ENCODE peak calls at places on chromosomes 4 and X, in four cellular contexts. One of them, this sample, is unnamed.

GRCh38 chrX:134158821-134159512 is 78.0 kb upstream of the CCDC160 start:
- DNase-seq in K562: no peak
- DNase-seq in HEK293T: no peak
- DNase-seq in HepG2: no peak
- DNase-seq in this sample: no peak

GRCh38 chr4:52791936-52792335 is 40.7 kb upstream of the ERVMER34-1 start:
- DNase-seq in K562: no peak
- DNase-seq in HEK293T: no peak
- DNase-seq in HepG2: no peak
- DNase-seq in this sample: no peak

GRCh38 chr4:40845136-40845910 is 95.6 kb downstream of the NSUN7 start:
- DNase-seq in K562: no peak
- DNase-seq in HEK293T: no peak
- DNase-seq in HepG2: no peak
- DNase-seq in this sample: no peak

GRCh38 chrX:11703855-11704254 is 38.1 kb upstream of the ARHGAP6 start:
- DNase-seq in K562: no peak
- DNase-seq in HEK293T: no peak
- DNase-seq in HepG2: no peak
- DNase-seq in this sample: no peak

GRCh38 chrX:69156638-69157037 is 8.6 kb downstream of the PJA1 start:
- DNase-seq in K562: no peak
- DNase-seq in HEK293T: no peak
- DNase-seq in HepG2: no peak
- DNase-seq in this sample: no peak

GRCh38 chr4:56424697-56425514 is 10.5 kb downstream of the PPAT start:
- DNase-seq in K562: peak; percentile 24
- DNase-seq in HEK293T: peak; percentile 11
- DNase-seq in HepG2: no peak
- DNase-seq in this sample: no peak

GRCh38 chr4:153809916-153810810 is 21.3 kb upstream of the SFRP2 start:
- DNase-seq in K562: no peak
- DNase-seq in HEK293T: no peak
- DNase-seq in HepG2: no peak
- DNase-seq in this sample: no peak

GRCh38 chr4:45119376-45119775 is 393.0 kb upstream of the GNPDA2 start:
- DNase-seq in K562: no peak
- DNase-seq in HEK293T: no peak
- DNase-seq in HepG2: no peak
- DNase-seq in this sample: no peak

GRCh38 chr4:167555338-167556022 is 321.2 kb upstream of the SPOCK3 start:
- DNase-seq in K562: no peak
- DNase-seq in HEK293T: no peak
- DNase-seq in HepG2: no peak
- DNase-seq in this sample: no peak

GRCh38 chr4:62377245-62377644 is 1177.1 kb downstream of the ADGRL3 start:
- DNase-seq in K562: no peak
- DNase-seq in HEK293T: no peak
- DNase-seq in HepG2: no peak
- DNase-seq in this sample: no peak

DNA sequence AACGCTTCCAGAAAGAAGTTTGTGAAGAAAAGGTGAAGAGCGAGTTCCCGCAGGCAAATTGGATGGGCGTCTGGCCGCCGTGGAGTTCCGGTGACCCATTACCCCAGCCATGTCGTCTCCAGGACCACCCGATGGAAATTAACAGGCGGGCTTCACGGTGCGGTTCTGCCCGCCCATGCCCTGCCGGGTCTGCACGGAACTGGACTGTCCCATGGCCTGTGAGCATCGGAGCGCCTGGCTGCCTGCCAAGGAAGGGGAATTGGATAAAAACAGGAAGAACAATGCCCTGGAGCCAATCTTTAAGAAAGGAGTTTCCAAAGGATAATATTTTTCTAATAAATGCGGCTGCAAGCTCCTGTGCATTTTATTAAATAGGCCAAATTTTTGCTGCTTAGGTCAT is 319.8 kb upstream of the SLC7A11 start:
- DNase-seq in K562: no peak
- DNase-seq in HEK293T: no peak
- DNase-seq in HepG2: no peak
- DNase-seq in this sample: no peak
- TF ChIP-seq ELF4 in K562: no peak
- TF ChIP-seq ELF4 in HEK293T: no peak
- TF ChIP-seq ELF4 in HepG2: no peak
- TF ChIP-seq ELF4 in this sample: no peak

DNA sequence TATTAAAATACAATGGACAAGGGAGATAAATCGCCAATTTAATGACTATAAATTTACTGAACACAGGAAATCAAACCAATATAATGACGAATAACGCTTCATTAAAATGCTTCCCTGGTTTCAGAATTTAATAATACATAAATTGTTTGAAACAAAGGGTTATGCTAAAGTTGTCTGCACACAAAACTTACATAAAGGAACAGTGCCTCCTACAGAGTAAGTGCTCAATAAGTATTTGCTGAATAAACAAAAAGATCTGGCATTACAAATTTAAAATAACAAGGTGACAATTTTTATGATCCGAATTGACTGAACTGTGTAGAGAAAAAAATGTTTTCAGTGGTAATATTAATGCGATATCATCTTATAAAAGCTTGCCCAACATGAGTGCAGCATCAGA is 69.6 kb downstream of the NOCT start:
- DNase-seq in K562: no peak
- DNase-seq in HEK293T: no peak
- DNase-seq in HepG2: peak; percentile 11
- DNase-seq in this sample: no peak
- TF ChIP-seq ELF4 in K562: no peak
- TF ChIP-seq ELF4 in HEK293T: no peak
- TF ChIP-seq ELF4 in HepG2: no peak
- TF ChIP-seq ELF4 in this sample: no peak

GRCh38 chr4:3204021-3204431 is 44.9 kb upstream of the MSANTD1 start:
- DNase-seq in K562: no peak
- DNase-seq in HEK293T: no peak
- DNase-seq in HepG2: peak; percentile 33
- DNase-seq in this sample: no peak

GRCh38 chr4:3200423-3201090 is 48.4 kb upstream of the MSANTD1 start:
- DNase-seq in K562: no peak
- DNase-seq in HEK293T: no peak
- DNase-seq in HepG2: no peak
- DNase-seq in this sample: no peak

GRCh38 chr4:3201718-3202702 is 46.9 kb upstream of the MSANTD1 start:
- DNase-seq in K562: no peak
- DNase-seq in HEK293T: no peak
- DNase-seq in HepG2: peak; percentile 53
- DNase-seq in this sample: no peak

GRCh38 chr4:3205995-3206394 is 43.0 kb upstream of the MSANTD1 start:
- DNase-seq in K562: no peak
- DNase-seq in HEK293T: no peak
- DNase-seq in HepG2: peak; percentile 73
- DNase-seq in this sample: no peak

GRCh38 chr4:3202836-3203820 is 45.8 kb upstream of the MSANTD1 start:
- DNase-seq in K562: no peak
- DNase-seq in HEK293T: no peak
- DNase-seq in HepG2: peak; percentile 56
- DNase-seq in this sample: no peak
- TF ChIP-seq ELF4 in K562: no peak
- TF ChIP-seq ELF4 in HEK293T: no peak
- TF ChIP-seq ELF4 in HepG2: no peak
- TF ChIP-seq ELF4 in this sample: no peak

GRCh38 chrX:131728295-131729145 is 184.6 kb downstream of the OR13H1 start:
- DNase-seq in K562: no peak
- DNase-seq in HEK293T: peak; percentile 58
- DNase-seq in HepG2: no peak
- DNase-seq in this sample: peak; percentile 15
- TF ChIP-seq ELF4 in K562: no peak
- TF ChIP-seq ELF4 in HEK293T: no peak
- TF ChIP-seq ELF4 in HepG2: no peak
- TF ChIP-seq ELF4 in this sample: no peak

GRCh38 chrX:110462957-110463356 is 104.3 kb downstream of the RTL9 start:
- DNase-seq in K562: no peak
- DNase-seq in HEK293T: no peak
- DNase-seq in HepG2: no peak
- DNase-seq in this sample: no peak
- TF ChIP-seq ELF4 in K562: no peak
- TF ChIP-seq ELF4 in HEK293T: no peak
- TF ChIP-seq ELF4 in HepG2: no peak
- TF ChIP-seq ELF4 in this sample: no peak

DNA sequence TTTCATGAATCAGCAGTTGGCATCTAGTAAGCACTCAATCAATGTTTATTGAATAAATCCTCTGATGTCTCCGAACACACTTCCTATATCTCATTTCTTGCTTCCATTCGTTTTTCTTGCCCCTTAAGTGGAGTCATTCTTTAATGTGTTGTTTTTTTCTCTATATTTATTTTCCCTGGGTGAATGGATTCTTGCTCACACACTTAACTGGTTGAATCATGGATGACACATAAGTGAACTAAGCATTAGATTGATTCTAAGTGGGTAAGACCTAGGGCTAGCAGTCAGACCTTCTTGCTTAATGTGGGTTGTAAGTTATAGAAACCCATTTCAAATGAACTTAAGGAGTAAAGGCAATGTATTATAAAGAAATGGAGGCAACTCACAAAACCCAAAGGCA is 111.1 kb downstream of the RTL3 start:
- DNase-seq in K562: no peak
- DNase-seq in HEK293T: no peak
- DNase-seq in HepG2: no peak
- DNase-seq in this sample: no peak
- TF ChIP-seq ELF4 in K562: no peak
- TF ChIP-seq ELF4 in HEK293T: no peak
- TF ChIP-seq ELF4 in HepG2: no peak
- TF ChIP-seq ELF4 in this sample: no peak

DNA sequence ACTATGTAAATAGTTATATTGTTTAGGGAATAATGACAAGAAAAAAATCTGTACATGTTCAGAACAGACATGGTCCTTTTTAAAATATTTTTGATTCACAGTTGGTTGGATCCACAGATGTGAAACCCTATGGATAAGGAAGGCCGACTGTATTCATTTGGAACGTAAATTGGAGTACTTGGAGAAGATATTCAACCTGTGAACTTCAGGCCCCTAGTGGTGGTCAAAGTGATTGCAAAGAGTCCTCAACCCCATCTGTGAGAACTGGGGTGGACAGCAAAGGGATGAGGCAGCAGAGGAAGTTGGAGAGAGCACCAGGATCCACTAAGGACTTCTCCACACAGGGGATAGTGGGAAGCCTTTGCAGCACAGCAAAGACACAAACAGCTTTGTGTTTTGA is 6.2 kb upstream of the CXCL13 start:
- DNase-seq in K562: peak; percentile 39
- DNase-seq in HEK293T: peak; percentile 46
- DNase-seq in HepG2: peak; percentile 30
- DNase-seq in this sample: peak; percentile 38
- TF ChIP-seq ELF4 in K562: no peak
- TF ChIP-seq ELF4 in HEK293T: no peak
- TF ChIP-seq ELF4 in HepG2: no peak
- TF ChIP-seq ELF4 in this sample: no peak

GRCh38 chr4:6423575-6423974 is 48.8 kb downstream of the PPP2R2C start:
- DNase-seq in K562: no peak
- DNase-seq in HEK293T: no peak
- DNase-seq in HepG2: no peak
- DNase-seq in this sample: no peak
- TF ChIP-seq ELF4 in K562: no peak
- TF ChIP-seq ELF4 in HEK293T: no peak
- TF ChIP-seq ELF4 in HepG2: no peak
- TF ChIP-seq ELF4 in this sample: no peak

DNA sequence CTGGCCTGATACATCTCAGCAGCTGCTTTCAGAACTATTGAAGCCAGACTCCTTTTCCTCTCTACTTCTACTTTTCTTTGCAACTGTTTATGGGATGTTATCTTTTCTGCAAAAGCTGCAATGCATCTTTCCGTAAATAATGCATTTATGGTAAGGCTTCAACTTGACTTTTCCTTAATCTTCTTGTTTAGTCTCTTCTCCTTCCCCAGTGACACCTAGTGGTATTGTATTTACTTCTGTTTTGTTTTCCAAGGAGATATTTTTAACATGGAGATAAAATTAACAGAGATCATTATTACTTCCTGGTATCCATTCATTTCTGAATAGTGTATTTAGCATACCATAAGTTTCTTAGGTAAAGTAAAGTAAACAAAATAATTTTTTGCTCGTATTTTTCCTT is 1548.8 kb downstream of the PCDH7 start:
- DNase-seq in K562: no peak
- DNase-seq in HEK293T: no peak
- DNase-seq in HepG2: no peak
- DNase-seq in this sample: no peak
- TF ChIP-seq ELF4 in K562: no peak
- TF ChIP-seq ELF4 in HEK293T: no peak
- TF ChIP-seq ELF4 in HepG2: no peak
- TF ChIP-seq ELF4 in this sample: no peak

This sample was measured in WTC11.